ENCODE peak calls at places on chromosome 20, in four cellular contexts. One of them, this sample, is unnamed.

GRCh38 chr20:50333856-50334255 is 143.2 kb downstream of the CEBPB start:
- DNase-seq in epithelial cell of esophagus: peak; percentile 90
- DNase-seq in ascending aorta: no peak
- DNase-seq in A549: no peak
- DNase-seq in this sample: peak; percentile 96

GRCh38 chr20:872855-873520 is 39.5 kb downstream of the FAM110A start:
- DNase-seq in epithelial cell of esophagus: no peak
- DNase-seq in ascending aorta: no peak
- DNase-seq in A549: no peak
- DNase-seq in this sample: no peak

GRCh38 chr20:33407796-33408195 is 6.5 kb upstream of the CDK5RAP1 start:
- DNase-seq in ascending aorta: no peak
- DNase-seq in epithelial cell of esophagus: no peak
- DNase-seq in A549: no peak
- DNase-seq in this sample: no peak

GRCh38 chr20:48938670-48939069 is 17.2 kb downstream of the ARFGEF2 start:
- DNase-seq in epithelial cell of esophagus: no peak
- DNase-seq in A549: no peak
- DNase-seq in ascending aorta: no peak
- DNase-seq in this sample: no peak

GRCh38 chr20:36462440-36463211 is 78.7 kb upstream of the MYL9 start:
- DNase-seq in epithelial cell of esophagus: peak; percentile 50
- DNase-seq in A549: no peak
- DNase-seq in ascending aorta: peak; percentile 67
- DNase-seq in this sample: peak; percentile 70

GRCh38 chr20:1472556-1473243 is 6.1 kb upstream of the NSFL1C start:
- DNase-seq in epithelial cell of esophagus: peak; percentile 19
- DNase-seq in ascending aorta: no peak
- DNase-seq in A549: no peak
- DNase-seq in this sample: no peak

GRCh38 chr20:48331518-48332286 is 496.1 kb downstream of the PREX1 start:
- DNase-seq in epithelial cell of esophagus: no peak
- DNase-seq in ascending aorta: no peak
- DNase-seq in A549: no peak
- DNase-seq in this sample: no peak

GRCh38 chr20:35311409-35311808 is 19.2 kb upstream of the FAM83C start:
- DNase-seq in A549: no peak
- DNase-seq in ascending aorta: no peak
- DNase-seq in epithelial cell of esophagus: peak; percentile 87
- DNase-seq in this sample: no peak

GRCh38 chr20:5181955-5182354 is 55.1 kb downstream of the CDS2 start:
- DNase-seq in epithelial cell of esophagus: no peak
- DNase-seq in ascending aorta: no peak
- DNase-seq in A549: no peak
- DNase-seq in this sample: peak; percentile 53

GRCh38 chr20:24236204-24236603 is 233.2 kb upstream of the SYNDIG1 start:
- DNase-seq in ascending aorta: no peak
- DNase-seq in A549: no peak
- DNase-seq in epithelial cell of esophagus: no peak
- DNase-seq in this sample: peak; percentile 1

GRCh38 chr20:32474967-32475819 is 109.9 kb downstream of the NOL4L start:
- DNase-seq in ascending aorta: peak; percentile 48
- DNase-seq in epithelial cell of esophagus: peak; percentile 75
- DNase-seq in A549: peak; percentile 94
- DNase-seq in this sample: peak; percentile 90

GRCh38 chr20:25283221-25283951 is 35.5 kb downstream of the PYGB start:
- DNase-seq in epithelial cell of esophagus: no peak
- DNase-seq in ascending aorta: peak; percentile 3
- DNase-seq in A549: no peak
- DNase-seq in this sample: no peak

GRCh38 chr20:54128175-54128574 is 45.6 kb downstream of the CYP24A1 start:
- DNase-seq in ascending aorta: no peak
- DNase-seq in epithelial cell of esophagus: peak; percentile 59
- DNase-seq in A549: no peak
- DNase-seq in this sample: no peak

GRCh38 chr20:32333988-32334885 is 23.9 kb upstream of the ASXL1 start:
- DNase-seq in ascending aorta: no peak
- DNase-seq in epithelial cell of esophagus: peak; percentile 34
- DNase-seq in A549: no peak
- DNase-seq in this sample: no peak

GRCh38 chr20:42270539-42270938 is 652.4 kb upstream of the CHD6 start:
- DNase-seq in epithelial cell of esophagus: no peak
- DNase-seq in ascending aorta: no peak
- DNase-seq in A549: no peak
- DNase-seq in this sample: no peak

GRCh38 chr20:49945306-49945700 is 9.1 kb downstream of the RNF114 start:
- DNase-seq in epithelial cell of esophagus: no peak
- DNase-seq in ascending aorta: no peak
- DNase-seq in A549: no peak
- DNase-seq in this sample: no peak

GRCh38 chr20:6993016-6993415 is 225.5 kb downstream of the BMP2 start:
- DNase-seq in ascending aorta: no peak
- DNase-seq in epithelial cell of esophagus: peak; percentile 98
- DNase-seq in A549: no peak
- DNase-seq in this sample: no peak

GRCh38 chr20:37155987-37156386 is 23.1 kb upstream of the RPN2 start:
- DNase-seq in A549: no peak
- DNase-seq in ascending aorta: no peak
- DNase-seq in epithelial cell of esophagus: no peak
- DNase-seq in this sample: no peak

GRCh38 chr20:50521221-50521642 is 11.0 kb downstream of the PTPN1 start:
- DNase-seq in epithelial cell of esophagus: no peak
- DNase-seq in A549: no peak
- DNase-seq in ascending aorta: no peak
- DNase-seq in this sample: peak; percentile 39

GRCh38 chr20:32839982-32840285 is 18.8 kb upstream of the EFCAB8 start:
- DNase-seq in epithelial cell of esophagus: no peak
- DNase-seq in A549: no peak
- DNase-seq in ascending aorta: no peak
- DNase-seq in this sample: no peak

GRCh38 chr20:43914286-43914685 is 366 bp upstream of the TOX2 start:
- DNase-seq in A549: no peak
- DNase-seq in epithelial cell of esophagus: no peak
- DNase-seq in ascending aorta: no peak
- DNase-seq in this sample: no peak

GRCh38 chr20:58228484-58229197 is at the start of gene ANKRD60:
- DNase-seq in ascending aorta: no peak
- DNase-seq in epithelial cell of esophagus: peak; percentile 33
- DNase-seq in A549: no peak
- DNase-seq in this sample: peak; percentile 13

GRCh38 chr20:48656661-48657211 is 171.1 kb downstream of the PREX1 start:
- DNase-seq in epithelial cell of esophagus: no peak
- DNase-seq in A549: peak; percentile 81
- DNase-seq in ascending aorta: no peak
- DNase-seq in this sample: no peak

GRCh38 chr20:45080867-45081616 is 19.9 kb downstream of the KCNS1 start:
- DNase-seq in A549: no peak
- DNase-seq in epithelial cell of esophagus: no peak
- DNase-seq in ascending aorta: no peak
- DNase-seq in this sample: no peak

GRCh38 chr20:48716086-48716485 is 111.7 kb downstream of the PREX1 start:
- DNase-seq in A549: no peak
- DNase-seq in ascending aorta: no peak
- DNase-seq in epithelial cell of esophagus: no peak
- DNase-seq in this sample: no peak

GRCh38 chr20:23649830-23650417 is 12.2 kb upstream of the CST3 start:
- DNase-seq in A549: no peak
- DNase-seq in epithelial cell of esophagus: no peak
- DNase-seq in ascending aorta: no peak
- DNase-seq in this sample: no peak

GRCh38 chr20:33043731-33044181 is 9.9 kb upstream of the BPIFB3 start:
- DNase-seq in A549: no peak
- DNase-seq in ascending aorta: no peak
- DNase-seq in epithelial cell of esophagus: no peak
- DNase-seq in this sample: no peak

GRCh38 chr20:12113468-12114371 is 196.0 kb downstream of the BTBD3 start:
- DNase-seq in epithelial cell of esophagus: no peak
- DNase-seq in ascending aorta: no peak
- DNase-seq in A549: no peak
- DNase-seq in this sample: peak; percentile 87

GRCh38 chr20:21229163-21229562 is 74.0 kb upstream of the XRN2 start:
- DNase-seq in epithelial cell of esophagus: peak; percentile 27
- DNase-seq in A549: peak; percentile 8
- DNase-seq in ascending aorta: no peak
- DNase-seq in this sample: peak; percentile 58

GRCh38 chr20:51158226-51158625 is 135.3 kb upstream of the KCNG1 start:
- DNase-seq in ascending aorta: no peak
- DNase-seq in epithelial cell of esophagus: no peak
- DNase-seq in A549: no peak
- DNase-seq in this sample: no peak

GRCh38 chr20:17878069-17878911 is 90.3 kb downstream of the SNX5 start:
- DNase-seq in ascending aorta: no peak
- DNase-seq in epithelial cell of esophagus: no peak
- DNase-seq in A549: no peak
- DNase-seq in this sample: no peak

GRCh38 chr20:17875981-17876385 is 92.6 kb downstream of the SNX5 start:
- DNase-seq in ascending aorta: no peak
- DNase-seq in A549: no peak
- DNase-seq in epithelial cell of esophagus: no peak
- DNase-seq in this sample: no peak

GRCh38 chr20:17882065-17882833 is 86.3 kb downstream of the SNX5 start:
- DNase-seq in A549: no peak
- DNase-seq in epithelial cell of esophagus: no peak
- DNase-seq in ascending aorta: no peak
- DNase-seq in this sample: no peak

GRCh38 chr20:17881741-17882064 is 86.9 kb downstream of the SNX5 start:
- DNase-seq in epithelial cell of esophagus: no peak
- DNase-seq in A549: no peak
- DNase-seq in ascending aorta: no peak
- DNase-seq in this sample: no peak

DNA sequence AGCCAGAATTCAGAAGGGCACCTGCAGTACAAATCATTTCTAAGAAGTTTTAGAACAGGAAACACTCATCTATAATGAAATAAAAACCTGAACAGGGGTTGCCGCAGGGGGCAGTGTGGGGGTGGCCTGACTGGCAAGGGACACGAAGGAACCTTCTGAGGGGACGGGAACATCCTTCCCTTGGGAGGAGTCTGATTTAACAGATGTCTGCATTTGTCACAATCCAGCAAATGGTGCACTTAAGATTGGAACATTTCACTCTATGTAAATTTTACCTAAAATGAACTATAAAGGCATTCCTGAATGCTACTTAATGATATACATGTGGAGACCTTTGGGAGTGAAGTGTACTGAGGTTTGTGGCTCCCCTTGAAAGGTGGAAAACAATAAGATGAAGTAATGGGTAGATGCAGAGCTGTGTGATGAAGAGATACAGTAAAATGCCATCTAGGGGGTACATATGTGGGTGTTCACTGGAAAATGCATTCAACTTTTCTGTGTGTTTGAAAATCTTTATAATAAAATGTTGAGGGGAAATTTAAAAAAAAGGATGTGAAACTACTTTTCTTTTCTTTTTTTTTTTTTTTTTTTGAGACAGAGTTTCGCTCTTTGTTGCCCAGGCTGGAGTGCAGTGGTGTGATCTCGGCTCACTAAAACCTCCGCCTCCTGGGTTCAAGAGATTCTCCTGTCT is 89.5 kb downstream of the SNX5 start:
- DNase-seq in ascending aorta: no peak
- DNase-seq in A549: no peak
- DNase-seq in epithelial cell of esophagus: no peak
- DNase-seq in this sample: no peak
- TF ChIP-seq CTCF in ascending aorta: no peak
- TF ChIP-seq CTCF in A549: no peak
- TF ChIP-seq CTCF in epithelial cell of esophagus: no peak
- TF ChIP-seq CTCF in this sample: no peak

GRCh38 chr20:19756756-19757486 is 1.1 kb upstream of the RIN2 start:
- DNase-seq in epithelial cell of esophagus: no peak
- DNase-seq in ascending aorta: no peak
- DNase-seq in A549: no peak
- DNase-seq in this sample: no peak
- TF ChIP-seq CTCF in epithelial cell of esophagus: no peak
- TF ChIP-seq CTCF in ascending aorta: no peak
- TF ChIP-seq CTCF in A549: no peak
- TF ChIP-seq CTCF in this sample: no peak

GRCh38 chr20:2800590-2801458 is at the start of gene CPXM1:
- DNase-seq in epithelial cell of esophagus: no peak
- DNase-seq in A549: no peak
- DNase-seq in ascending aorta: no peak
- DNase-seq in this sample: no peak
- TF ChIP-seq CTCF in epithelial cell of esophagus: no peak
- TF ChIP-seq CTCF in A549: no peak
- TF ChIP-seq CTCF in ascending aorta: no peak
- TF ChIP-seq CTCF in this sample: no peak

GRCh38 chr20:38222923-38223742 is 37.4 kb downstream of the KIAA1755 start:
- DNase-seq in epithelial cell of esophagus: no peak
- DNase-seq in A549: no peak
- DNase-seq in ascending aorta: no peak
- DNase-seq in this sample: no peak
- TF ChIP-seq CTCF in epithelial cell of esophagus: no peak
- TF ChIP-seq CTCF in A549: no peak
- TF ChIP-seq CTCF in ascending aorta: no peak
- TF ChIP-seq CTCF in this sample: no peak

DNA sequence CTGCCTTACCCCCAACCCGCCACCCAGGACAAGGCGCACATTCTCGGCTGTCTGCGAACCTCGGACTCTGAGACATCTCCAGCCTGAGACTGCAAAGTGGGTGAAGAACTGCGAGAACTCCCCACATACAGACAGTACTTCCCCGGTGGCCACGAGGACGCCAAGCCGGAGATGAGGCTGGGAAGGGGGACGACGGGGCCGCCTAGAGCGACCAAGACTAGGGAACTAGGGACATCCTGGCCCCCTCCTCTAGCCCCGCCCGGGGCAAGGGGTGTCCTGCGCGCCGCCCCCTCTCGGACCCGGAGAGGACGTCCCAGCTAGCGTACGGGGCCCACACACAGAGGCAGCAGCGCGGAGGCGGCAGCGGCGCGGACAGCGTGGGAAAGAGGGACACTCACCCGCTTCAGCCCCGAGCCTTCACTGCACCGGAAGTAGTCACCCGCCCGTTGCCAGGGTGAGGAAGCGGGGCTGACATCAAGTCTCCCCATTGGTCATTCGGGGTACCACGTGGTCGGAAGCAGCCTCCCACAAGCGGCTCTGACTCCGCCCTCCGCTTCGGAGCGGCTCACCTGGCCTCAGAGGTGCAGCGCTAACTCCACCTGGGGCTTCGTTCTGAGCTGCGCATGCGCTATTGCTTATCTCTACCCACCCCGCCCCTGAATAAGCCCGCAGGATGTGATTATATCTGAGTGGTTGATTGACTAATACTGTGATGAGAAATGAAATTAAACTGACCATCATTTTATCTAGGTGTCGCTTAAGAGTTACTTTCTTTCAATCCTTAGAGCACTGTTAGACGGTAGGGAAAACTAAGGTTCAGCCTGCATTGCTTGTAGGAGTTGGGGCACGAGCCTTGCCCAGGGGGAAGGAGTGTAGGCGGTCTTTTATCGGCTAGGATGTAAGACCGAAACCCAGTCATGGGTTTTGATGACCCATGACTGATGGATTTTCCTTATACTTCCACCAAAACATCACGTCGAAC is at the start of gene TASP1:
- DNase-seq in A549: peak; percentile 98
- DNase-seq in epithelial cell of esophagus: peak; percentile 100
- DNase-seq in ascending aorta: peak; percentile 83
- DNase-seq in this sample: peak; percentile 94
- TF ChIP-seq CTCF in A549: no peak
- TF ChIP-seq CTCF in epithelial cell of esophagus: no peak
- TF ChIP-seq CTCF in ascending aorta: no peak
- TF ChIP-seq CTCF in this sample: no peak

This sample was measured in AG10803.